ENCODE peak calls at places on chromosomes 13 and 19, in seven cellular contexts. I is tibial artery; L is pancreas; R is body of pancreas; S is endodermal cell; G is CD8-positive, alpha-beta memory T cell; F is testis. D is an unnamed sample.

GRCh38 chr13:77916481-77916880 is 2.1 kb downstream of the EDNRB start:
- DNase-seq in I (no peak), L (no peak), R (no peak), S (no peak), G (no peak), F (no peak), D (no peak)

GRCh38 chr19:28493881-28494280 is 719.1 kb downstream of the UQCRFS1 start:
- DNase-seq in I (no peak), L (no peak), R (no peak), S (no peak), G (no peak), F (no peak), D (no peak)

GRCh38 chr13:28423010-28423409 is 71.9 kb downstream of the FLT1 start:
- DNase-seq in I (peak; percentile 43), L (no peak), R (peak; percentile 51), S (no peak), G (no peak), F (peak; percentile 29), D (no peak)

GRCh38 chr13:102905905-102906304 is 60.1 kb downstream of the ERCC5 start:
- DNase-seq in I (no peak), L (no peak), R (no peak), S (no peak), G (no peak), F (no peak), D (no peak)

GRCh38 chr13:42028113-42028799 is 20.2 kb upstream of the DGKH start:
- DNase-seq in I (no peak), L (no peak), R (peak; percentile 16), S (no peak), G (no peak), F (no peak), D (peak; percentile 94)

GRCh38 chr19:42132851-42133528 is 744 bp upstream of the POU2F2 start:
- DNase-seq in I (peak; percentile 43), L (peak; percentile 90), R (peak; percentile 77), S (peak; percentile 95), G (peak; percentile 85), F (peak; percentile 70), D (peak; percentile 64)

GRCh38 chr19:58563034-58563573 is 4.7 kb upstream of the UBE2M start:
- DNase-seq in I (no peak), L (peak; percentile 87), R (peak; percentile 38), S (peak; percentile 68), G (no peak), F (no peak), D (peak; percentile 30)

GRCh38 chr19:6475321-6476108 is 6.1 kb downstream of the DENND1C start:
- DNase-seq in I (no peak), L (peak; percentile 74), R (no peak), S (peak; percentile 87), G (no peak), F (no peak), D (peak; percentile 48)

GRCh38 chr19:49327878-49328544 is 3.0 kb upstream of the SLC6A16 start:
- DNase-seq in I (no peak), L (no peak), R (no peak), S (peak; percentile 73), G (no peak), F (no peak), D (peak; percentile 45)

GRCh38 chr19:32346901-32347300 is 1.5 kb downstream of the ZNF507 start:
- DNase-seq in I (no peak), L (no peak), R (no peak), S (no peak), G (no peak), F (no peak), D (no peak)

GRCh38 chr19:32351807-32352630 is 6.6 kb downstream of the ZNF507 start:
- DNase-seq in I (no peak), L (no peak), R (no peak), S (no peak), G (no peak), F (no peak), D (no peak)

GRCh38 chr19:32350492-32350891 is 5.1 kb downstream of the ZNF507 start:
- DNase-seq in I (no peak), L (no peak), R (no peak), S (no peak), G (no peak), F (no peak), D (peak; percentile 94)

GRCh38 chr19:32345261-32346207 is at the start of gene ZNF507:
- DNase-seq in I (peak; percentile 72), L (peak; percentile 93), R (peak; percentile 79), S (peak; percentile 95), G (peak; percentile 85), F (peak; percentile 86), D (peak; percentile 77)

GRCh38 chr19:32349724-32350475 is 4.5 kb downstream of the ZNF507 start:
- DNase-seq in I (no peak), L (no peak), R (no peak), S (no peak), G (no peak), F (no peak), D (no peak)
- H3K4me1 ChIP-seq in I (no peaks in the 10 kb centered on the region), L (peaks cover 47% of the 10 kb centered on the region), R (peaks cover 43% of the 10 kb centered on the region), S (peaks cover 5% of the 10 kb centered on the region), G (peaks cover 53% of the 10 kb centered on the region), F (peaks cover 10% of the 10 kb centered on the region), D (peaks cover 12% of the 10 kb centered on the region)

GRCh38 chr13:109779876-109780516 is 6.4 kb downstream of the IRS2 start:
- DNase-seq in I (no peak), L (no peak), R (no peak), S (no peak), G (no peak), F (no peak), D (no peak)
- H3K27ac ChIP-seq in I (peak overlapping the region; percentile 76), L (no peak overlapping the region), R (no peak overlapping the region), S (no peak overlapping the region), G (no peak overlapping the region), F (no peak overlapping the region), D (no peak overlapping the region)

DNA sequence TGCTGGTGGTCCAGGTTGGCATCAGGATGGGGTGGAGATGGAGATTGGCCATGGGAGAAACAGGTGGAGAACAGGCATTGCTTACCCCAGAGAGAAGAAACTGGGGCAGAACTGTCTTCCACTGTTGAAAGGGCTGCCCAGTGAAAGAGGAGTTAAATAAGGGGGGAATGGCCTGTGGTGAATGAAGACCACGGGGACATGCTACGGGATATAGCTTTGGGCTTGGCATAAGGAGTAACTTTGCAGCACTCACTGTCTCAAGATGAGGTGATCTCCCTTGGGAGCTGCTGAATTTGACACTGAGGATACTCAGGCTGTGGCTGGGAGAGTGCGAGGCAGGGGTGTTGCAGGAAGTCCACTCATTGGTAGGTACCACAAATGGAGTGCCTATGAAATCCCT is 10.6 kb upstream of the GPR18 start:
- DNase-seq in I (no peak), L (no peak), R (no peak), S (no peak), G (no peak), F (no peak), D (no peak)
- H3K9me3 ChIP-seq in I (no peaks in the 10 kb centered on the region), L (no peaks in the 10 kb centered on the region), R (no peaks in the 10 kb centered on the region), S (peaks cover 10% of the 10 kb centered on the region), G (no peaks in the 10 kb centered on the region), F (no peaks in the 10 kb centered on the region), D (no peaks in the 10 kb centered on the region)

DNA sequence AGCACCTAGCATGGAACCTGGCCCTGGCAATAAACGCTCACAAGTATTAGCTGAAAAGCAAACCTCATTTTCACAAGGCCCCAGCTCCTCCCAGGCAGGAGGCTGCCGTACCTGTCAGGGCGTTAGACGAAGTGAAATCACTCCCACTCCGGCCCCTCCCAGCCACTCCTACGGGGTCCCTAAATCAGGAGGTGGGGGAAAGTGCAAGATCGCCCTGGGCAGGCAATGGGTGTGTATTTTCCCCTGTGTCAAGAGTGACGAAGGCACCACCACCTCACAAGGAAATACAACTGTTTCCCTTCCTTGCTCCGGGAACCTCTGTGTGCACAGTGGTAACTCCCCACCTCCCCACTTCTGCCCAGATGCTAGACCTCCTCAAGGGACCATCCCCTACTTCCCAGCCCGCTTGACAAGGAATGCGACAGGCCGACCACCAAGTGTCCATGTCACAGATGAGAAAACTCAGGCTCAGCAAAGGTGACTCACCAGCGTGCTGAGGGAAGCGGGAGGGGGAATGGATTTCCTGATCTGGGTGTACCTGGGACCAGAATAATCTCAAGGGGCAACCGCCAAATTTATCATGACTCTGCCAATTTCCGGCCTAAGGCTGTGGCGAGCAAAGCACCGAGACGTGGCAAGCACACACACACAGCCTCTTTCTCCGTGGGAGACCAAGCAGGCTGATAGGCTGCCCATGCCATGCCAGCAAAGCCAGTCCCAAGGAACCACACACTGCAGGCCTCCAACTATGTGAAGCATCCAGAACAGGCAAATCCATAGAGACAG is 7.3 kb downstream of the PPP6R1 start:
- DNase-seq in I (no peak), L (no peak), R (no peak), S (no peak), G (no peak), F (no peak), D (no peak)
- H3K4me1 ChIP-seq in I (no peaks in the 10 kb centered on the region), L (no peaks in the 10 kb centered on the region), R (peaks cover 24% of the 10 kb centered on the region), S (peaks cover 9% of the 10 kb centered on the region), G (peaks cover 93% of the 10 kb centered on the region), F (peaks cover 30% of the 10 kb centered on the region), D (peaks cover 8% of the 10 kb centered on the region)